ENCODE peak calls at places on chromosomes 16 and 17, in nine cellular contexts. One of them, this sample, is unnamed.

GRCh38 chr16:19601083-19601976 is 45.8 kb downstream of the VPS35L start:
- DNase-seq in BE2C: peak
- DNase-seq in H1: peak
- DNase-seq in uterus: no peak
- DNase-seq in colonic mucosa: peak
- DNase-seq in stomach: no peak
- DNase-seq in fibroblast of mammary gland: peak
- DNase-seq in tibial artery: no peak
- DNase-seq in GM23338: peak
- DNase-seq in this sample: no peak

GRCh38 chr17:49230636-49231562 is at the start of gene PHOSPHO1:
- DNase-seq in GM23338: peak
- DNase-seq in BE2C: peak
- DNase-seq in tibial artery: peak
- DNase-seq in H1: peak
- DNase-seq in uterus: peak
- DNase-seq in colonic mucosa: peak
- DNase-seq in fibroblast of mammary gland: peak
- DNase-seq in stomach: peak
- DNase-seq in this sample: peak

GRCh38 chr17:8243827-8244226 is 4.0 kb downstream of the CTC1 start:
- DNase-seq in fibroblast of mammary gland: no peak
- DNase-seq in H1: no peak
- DNase-seq in colonic mucosa: no peak
- DNase-seq in tibial artery: no peak
- DNase-seq in GM23338: no peak
- DNase-seq in BE2C: no peak
- DNase-seq in uterus: no peak
- DNase-seq in stomach: no peak
- DNase-seq in this sample: no peak

GRCh38 chr17:43349142-43349541 is 49.7 kb upstream of the ARL4D start:
- DNase-seq in colonic mucosa: no peak
- DNase-seq in BE2C: no peak
- DNase-seq in uterus: no peak
- DNase-seq in fibroblast of mammary gland: no peak
- DNase-seq in H1: no peak
- DNase-seq in GM23338: no peak
- DNase-seq in tibial artery: no peak
- DNase-seq in stomach: no peak
- DNase-seq in this sample: no peak

GRCh38 chr17:79748296-79749099 is 17.8 kb downstream of the ENPP7 start:
- DNase-seq in stomach: no peak
- DNase-seq in BE2C: no peak
- DNase-seq in colonic mucosa: no peak
- DNase-seq in tibial artery: no peak
- DNase-seq in H1: peak
- DNase-seq in uterus: no peak
- DNase-seq in GM23338: peak
- DNase-seq in fibroblast of mammary gland: no peak
- DNase-seq in this sample: no peak

GRCh38 chr17:69401251-69401650 is 13.2 kb upstream of the MAP2K6 start:
- DNase-seq in colonic mucosa: no peak
- DNase-seq in stomach: no peak
- DNase-seq in fibroblast of mammary gland: no peak
- DNase-seq in BE2C: no peak
- DNase-seq in GM23338: no peak
- DNase-seq in H1: no peak
- DNase-seq in uterus: no peak
- DNase-seq in tibial artery: no peak
- DNase-seq in this sample: no peak

GRCh38 chr17:47687748-47688147 is 6.2 kb upstream of the TBKBP1 start:
- DNase-seq in H1: peak
- DNase-seq in BE2C: no peak
- DNase-seq in fibroblast of mammary gland: peak
- DNase-seq in stomach: no peak
- DNase-seq in tibial artery: no peak
- DNase-seq in colonic mucosa: no peak
- DNase-seq in GM23338: peak
- DNase-seq in uterus: no peak
- DNase-seq in this sample: no peak

GRCh38 chr16:8887952-8888560 is 5.9 kb downstream of the LITAFD start:
- DNase-seq in tibial artery: no peak
- DNase-seq in BE2C: peak
- DNase-seq in uterus: no peak
- DNase-seq in fibroblast of mammary gland: peak
- DNase-seq in colonic mucosa: no peak
- DNase-seq in H1: no peak
- DNase-seq in GM23338: no peak
- DNase-seq in stomach: peak
- DNase-seq in this sample: no peak

GRCh38 chr16:89827383-89828198 is 684 bp upstream of the SPIRE2 start:
- DNase-seq in GM23338: peak
- DNase-seq in fibroblast of mammary gland: peak
- DNase-seq in stomach: peak
- DNase-seq in tibial artery: no peak
- DNase-seq in H1: peak
- DNase-seq in BE2C: peak
- DNase-seq in colonic mucosa: peak
- DNase-seq in uterus: no peak
- DNase-seq in this sample: no peak

GRCh38 chr17:80948961-80949450 is 42.6 kb upstream of the CHMP6 start:
- DNase-seq in tibial artery: peak
- DNase-seq in BE2C: no peak
- DNase-seq in H1: no peak
- DNase-seq in stomach: no peak
- DNase-seq in colonic mucosa: no peak
- DNase-seq in uterus: peak
- DNase-seq in fibroblast of mammary gland: no peak
- DNase-seq in GM23338: no peak
- DNase-seq in this sample: peak
- TF ChIP-seq CTCF in tibial artery: no peak
- TF ChIP-seq CTCF in BE2C: no peak
- TF ChIP-seq CTCF in H1: no peak
- TF ChIP-seq CTCF in stomach: no peak
- TF ChIP-seq CTCF in colonic mucosa: no peak
- TF ChIP-seq CTCF in uterus: no peak
- TF ChIP-seq CTCF in fibroblast of mammary gland: no peak
- TF ChIP-seq CTCF in GM23338: peak
- TF ChIP-seq CTCF in this sample: no peak

GRCh38 chr16:88064011-88064888 is 113.0 kb downstream of the BANP start:
- DNase-seq in stomach: no peak
- DNase-seq in BE2C: no peak
- DNase-seq in GM23338: no peak
- DNase-seq in tibial artery: no peak
- DNase-seq in H1: no peak
- DNase-seq in fibroblast of mammary gland: no peak
- DNase-seq in colonic mucosa: no peak
- DNase-seq in uterus: no peak
- DNase-seq in this sample: no peak

GRCh38 chr16:88064889-88065746 is 113.9 kb downstream of the BANP start:
- DNase-seq in uterus: no peak
- DNase-seq in fibroblast of mammary gland: peak
- DNase-seq in H1: no peak
- DNase-seq in GM23338: no peak
- DNase-seq in stomach: no peak
- DNase-seq in colonic mucosa: no peak
- DNase-seq in BE2C: no peak
- DNase-seq in tibial artery: no peak
- DNase-seq in this sample: peak

GRCh38 chr16:88061346-88062110 is 110.3 kb downstream of the BANP start:
- DNase-seq in stomach: no peak
- DNase-seq in BE2C: no peak
- DNase-seq in fibroblast of mammary gland: no peak
- DNase-seq in tibial artery: no peak
- DNase-seq in uterus: no peak
- DNase-seq in colonic mucosa: no peak
- DNase-seq in H1: no peak
- DNase-seq in GM23338: no peak
- DNase-seq in this sample: no peak

GRCh38 chr16:88062341-88062861 is 111.2 kb downstream of the BANP start:
- DNase-seq in stomach: no peak
- DNase-seq in tibial artery: peak
- DNase-seq in uterus: peak
- DNase-seq in H1: no peak
- DNase-seq in fibroblast of mammary gland: peak
- DNase-seq in GM23338: no peak
- DNase-seq in colonic mucosa: no peak
- DNase-seq in BE2C: no peak
- DNase-seq in this sample: no peak

GRCh38 chr16:88063201-88063773 is 112.1 kb downstream of the BANP start:
- DNase-seq in colonic mucosa: no peak
- DNase-seq in GM23338: no peak
- DNase-seq in stomach: no peak
- DNase-seq in tibial artery: no peak
- DNase-seq in H1: no peak
- DNase-seq in uterus: peak
- DNase-seq in fibroblast of mammary gland: peak
- DNase-seq in BE2C: no peak
- DNase-seq in this sample: no peak
- TF ChIP-seq CTCF in colonic mucosa: no peak
- TF ChIP-seq CTCF in GM23338: peak
- TF ChIP-seq CTCF in stomach: no peak
- TF ChIP-seq CTCF in tibial artery: peak
- TF ChIP-seq CTCF in H1: peak
- TF ChIP-seq CTCF in uterus: no peak
- TF ChIP-seq CTCF in fibroblast of mammary gland: peak
- TF ChIP-seq CTCF in BE2C: peak
- TF ChIP-seq CTCF in this sample: no peak

GRCh38 chr17:61581611-61582349 is 9.2 kb downstream of the NACA2 start:
- DNase-seq in fibroblast of mammary gland: no peak
- DNase-seq in BE2C: no peak
- DNase-seq in uterus: no peak
- DNase-seq in tibial artery: no peak
- DNase-seq in stomach: no peak
- DNase-seq in H1: no peak
- DNase-seq in colonic mucosa: no peak
- DNase-seq in GM23338: no peak
- DNase-seq in this sample: no peak

GRCh38 chr17:61579382-61579781 is 11.6 kb downstream of the NACA2 start:
- DNase-seq in uterus: no peak
- DNase-seq in H1: no peak
- DNase-seq in colonic mucosa: no peak
- DNase-seq in fibroblast of mammary gland: no peak
- DNase-seq in GM23338: no peak
- DNase-seq in tibial artery: no peak
- DNase-seq in stomach: no peak
- DNase-seq in BE2C: no peak
- DNase-seq in this sample: no peak

GRCh38 chr17:61578645-61579044 is 12.4 kb downstream of the NACA2 start:
- DNase-seq in H1: no peak
- DNase-seq in tibial artery: no peak
- DNase-seq in colonic mucosa: no peak
- DNase-seq in fibroblast of mammary gland: no peak
- DNase-seq in BE2C: no peak
- DNase-seq in uterus: no peak
- DNase-seq in GM23338: no peak
- DNase-seq in stomach: no peak
- DNase-seq in this sample: no peak

GRCh38 chr17:61580502-61580901 is 10.5 kb downstream of the NACA2 start:
- DNase-seq in uterus: no peak
- DNase-seq in GM23338: no peak
- DNase-seq in BE2C: no peak
- DNase-seq in H1: no peak
- DNase-seq in stomach: no peak
- DNase-seq in fibroblast of mammary gland: no peak
- DNase-seq in colonic mucosa: no peak
- DNase-seq in tibial artery: no peak
- DNase-seq in this sample: no peak

GRCh38 chr17:61579961-61580360 is 11.1 kb downstream of the NACA2 start:
- DNase-seq in GM23338: peak
- DNase-seq in tibial artery: no peak
- DNase-seq in uterus: no peak
- DNase-seq in BE2C: peak
- DNase-seq in H1: no peak
- DNase-seq in fibroblast of mammary gland: no peak
- DNase-seq in stomach: no peak
- DNase-seq in colonic mucosa: no peak
- DNase-seq in this sample: no peak
- TF ChIP-seq CTCF in GM23338: peak
- TF ChIP-seq CTCF in tibial artery: no peak
- TF ChIP-seq CTCF in uterus: no peak
- TF ChIP-seq CTCF in BE2C: peak
- TF ChIP-seq CTCF in H1: no peak
- TF ChIP-seq CTCF in fibroblast of mammary gland: no peak
- TF ChIP-seq CTCF in stomach: no peak
- TF ChIP-seq CTCF in colonic mucosa: no peak
- TF ChIP-seq CTCF in this sample: no peak

DNA sequence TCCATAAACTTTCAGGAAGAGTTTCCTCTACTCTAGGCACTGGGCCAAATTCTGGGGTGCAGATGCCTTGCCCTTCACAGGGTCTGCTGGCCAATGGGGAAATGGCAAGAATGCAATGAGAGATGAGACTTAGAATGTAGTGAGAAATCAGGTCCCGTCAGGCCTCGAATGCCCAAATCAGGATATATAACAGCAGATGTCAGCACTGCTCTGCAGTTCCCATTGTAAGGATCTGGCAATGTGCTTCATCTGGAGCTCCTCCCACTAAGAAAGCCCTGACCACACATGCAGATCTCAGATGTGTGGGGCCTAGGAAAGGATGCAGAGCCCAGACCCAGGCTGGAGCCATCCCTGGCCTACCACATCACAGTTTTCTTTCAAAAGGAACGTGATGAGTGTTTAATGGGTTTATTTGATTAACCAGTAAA is 13.9 kb upstream of the LPCAT2 start:
- DNase-seq in colonic mucosa: peak
- DNase-seq in BE2C: peak
- DNase-seq in GM23338: peak
- DNase-seq in stomach: peak
- DNase-seq in tibial artery: no peak
- DNase-seq in uterus: peak
- DNase-seq in H1: no peak
- DNase-seq in fibroblast of mammary gland: peak
- DNase-seq in this sample: no peak
- TF ChIP-seq CTCF in colonic mucosa: no peak
- TF ChIP-seq CTCF in BE2C: peak
- TF ChIP-seq CTCF in GM23338: peak
- TF ChIP-seq CTCF in stomach: no peak
- TF ChIP-seq CTCF in tibial artery: peak
- TF ChIP-seq CTCF in uterus: peak
- TF ChIP-seq CTCF in H1: no peak
- TF ChIP-seq CTCF in fibroblast of mammary gland: peak
- TF ChIP-seq CTCF in this sample: peak

DNA sequence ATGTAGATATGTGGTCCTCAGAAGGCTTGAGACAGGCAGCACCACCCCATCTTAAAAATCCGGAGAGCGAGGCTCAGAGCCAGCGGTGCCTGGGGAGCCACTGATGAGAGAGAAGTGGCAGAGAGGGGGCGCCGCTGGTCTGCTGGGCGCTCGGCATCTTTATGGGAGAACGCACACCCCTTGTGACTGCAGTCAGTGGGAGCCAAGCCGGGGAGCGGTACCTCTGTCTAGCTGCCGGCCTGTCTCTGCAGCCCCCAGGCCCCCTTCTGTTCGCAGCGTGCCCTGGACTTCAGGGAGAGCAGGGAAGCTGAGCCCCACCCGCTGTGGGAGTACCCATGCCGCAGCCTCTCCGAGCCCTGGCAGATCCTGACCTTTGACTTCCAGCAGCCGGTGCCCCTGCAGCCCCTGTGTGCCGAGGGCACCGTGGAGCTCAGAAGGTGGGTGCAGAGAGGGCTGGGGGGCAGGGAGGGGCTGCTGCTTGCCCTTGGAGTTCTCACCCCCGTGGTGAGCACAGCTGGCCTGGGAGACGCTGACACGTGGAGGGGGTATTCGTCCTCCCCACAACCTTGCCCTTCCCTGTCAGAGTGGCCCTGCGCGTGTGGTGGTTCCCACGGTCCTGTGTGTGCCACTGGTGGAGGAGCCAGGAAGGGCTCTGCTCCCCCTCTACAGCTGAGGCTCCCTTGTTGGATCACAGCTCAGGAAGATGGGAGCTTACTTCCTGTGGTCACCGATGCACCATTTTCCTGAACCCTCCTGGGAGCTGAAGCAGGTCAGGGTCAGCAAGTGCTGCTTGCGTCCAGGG is 44.8 kb downstream of the PRMT7 start:
- DNase-seq in BE2C: no peak
- DNase-seq in fibroblast of mammary gland: no peak
- DNase-seq in stomach: no peak
- DNase-seq in colonic mucosa: no peak
- DNase-seq in GM23338: peak
- DNase-seq in uterus: no peak
- DNase-seq in tibial artery: no peak
- DNase-seq in H1: peak
- DNase-seq in this sample: no peak
- TF ChIP-seq CTCF in BE2C: peak
- TF ChIP-seq CTCF in fibroblast of mammary gland: no peak
- TF ChIP-seq CTCF in stomach: no peak
- TF ChIP-seq CTCF in colonic mucosa: no peak
- TF ChIP-seq CTCF in GM23338: peak
- TF ChIP-seq CTCF in uterus: no peak
- TF ChIP-seq CTCF in tibial artery: no peak
- TF ChIP-seq CTCF in H1: peak
- TF ChIP-seq CTCF in this sample: no peak

This sample was measured in CD14-positive monocyte.